ENCODE peak calls at places on chromosomes 6 and 20, in six cellular contexts. S is T-helper 1 cell, O is breast epithelium, C is midbrain, N is cerebellum, V is NCI-H774. B is an unnamed sample.

GRCh38 chr6:63269470-63269869 is 50.3 kb downstream of the LGSN start:
- DNase-seq in S (no peak), O (no peak), C (no peak), N (no peak), V (no peak), B (no peak)

GRCh38 chr6:91387290-91388062 is 800.6 kb upstream of the MAP3K7 start:
- DNase-seq in S (no peak), O (no peak), C (no peak), N (no peak), V (no peak), B (no peak)

GRCh38 chr6:125792680-125793079 is 1.9 kb downstream of the NCOA7 start:
- DNase-seq in S (no peak), O (no peak), C (no peak), N (no peak), V (no peak), B (no peak)

GRCh38 chr20:59171986-59172385 is 8.4 kb downstream of the ZNF831 start:
- DNase-seq in S (no peak), O (no peak), C (no peak), N (no peak), V (no peak), B (no peak)

GRCh38 chr20:34390769-34391447 is 27.8 kb downstream of the ITCH start:
- DNase-seq in S (no peak), O (no peak), C (no peak), N (no peak), V (no peak), B (no peak)

GRCh38 chr20:25003002-25003401 is 10.5 kb upstream of the APMAP start:
- DNase-seq in S (no peak), O (no peak), C (no peak), N (no peak), V (no peak), B (no peak)

GRCh38 chr20:4919047-4919704 is 82.1 kb downstream of the SLC23A2 start:
- DNase-seq in S (no peak), O (no peak), C (no peak), N (peak), V (no peak), B (no peak)

GRCh38 chr6:53530780-53531386 is 14.0 kb downstream of the GCLC start:
- DNase-seq in S (no peak), O (no peak), C (no peak), N (no peak), V (no peak), B (no peak)

GRCh38 chr6:156848533-156848932 is 71.4 kb downstream of the ARID1B start:
- DNase-seq in S (no peak), O (no peak), C (no peak), N (peak), V (no peak), B (no peak)

GRCh38 chr20:62201173-62202082 is 18.6 kb downstream of the MTG2 start:
- DNase-seq in S (no peak), O (no peak), C (no peak), N (peak), V (no peak), B (no peak)

GRCh38 chr6:150301871-150302800 is 66.7 kb upstream of the IYD start:
- DNase-seq in S (no peak), O (no peak), C (no peak), N (no peak), V (no peak), B (no peak)

GRCh38 chr6:85291326-85291725 is 158.6 kb upstream of the NT5E start:
- DNase-seq in S (no peak), O (no peak), C (no peak), N (no peak), V (no peak), B (no peak)

GRCh38 chr6:130810307-130811030 is 16.7 kb upstream of the SMLR1 start:
- DNase-seq in S (no peak), O (no peak), C (no peak), N (peak), V (no peak), B (no peak)

B was measured in stimulated activated naive CD4-positive, alpha-beta T cell.